ENCODE peak calls at places on chromosomes 6 and 20, in six cellular contexts. One of them, this sample, is unnamed.

GRCh38 chr6:31538805-31539400 is 2.9 kb downstream of the DDX39B start:
- DNase-seq in cardiac muscle cell: no peak
- DNase-seq in IMR-90: no peak
- DNase-seq in A549: no peak
- DNase-seq in Peyer's patch: no peak
- DNase-seq in neural progenitor cell: no peak
- DNase-seq in this sample: no peak

GRCh38 chr6:132063738-132064137 is 112.6 kb upstream of the CCN2 start:
- DNase-seq in cardiac muscle cell: no peak
- DNase-seq in IMR-90: peak; percentile 85
- DNase-seq in A549: peak; percentile 73
- DNase-seq in Peyer's patch: no peak
- DNase-seq in neural progenitor cell: no peak
- DNase-seq in this sample: no peak

GRCh38 chr20:61436674-61437279 is 184.7 kb downstream of the CDH4 start:
- DNase-seq in cardiac muscle cell: peak; percentile 51
- DNase-seq in IMR-90: peak; percentile 58
- DNase-seq in A549: peak; percentile 32
- DNase-seq in Peyer's patch: no peak
- DNase-seq in neural progenitor cell: peak; percentile 94
- DNase-seq in this sample: no peak

GRCh38 chr6:29705389-29706231 is 17.6 kb upstream of the HLA-F start:
- DNase-seq in cardiac muscle cell: peak; percentile 69
- DNase-seq in IMR-90: peak; percentile 53
- DNase-seq in A549: peak; percentile 38
- DNase-seq in Peyer's patch: no peak
- DNase-seq in neural progenitor cell: peak; percentile 58
- DNase-seq in this sample: no peak

GRCh38 chr6:160275511-160276003 is 16.9 kb upstream of the SLC22A2 start:
- DNase-seq in cardiac muscle cell: no peak
- DNase-seq in IMR-90: no peak
- DNase-seq in A549: no peak
- DNase-seq in Peyer's patch: no peak
- DNase-seq in neural progenitor cell: no peak
- DNase-seq in this sample: no peak

GRCh38 chr20:33091147-33091546 is 11.7 kb downstream of the BPIFB4 start:
- DNase-seq in cardiac muscle cell: no peak
- DNase-seq in IMR-90: no peak
- DNase-seq in A549: no peak
- DNase-seq in Peyer's patch: no peak
- DNase-seq in neural progenitor cell: no peak
- DNase-seq in this sample: no peak

GRCh38 chr6:141484726-141485125 is 648.0 kb upstream of the GJE1 start:
- DNase-seq in cardiac muscle cell: no peak
- DNase-seq in IMR-90: peak; percentile 47
- DNase-seq in A549: no peak
- DNase-seq in Peyer's patch: peak; percentile 61
- DNase-seq in neural progenitor cell: no peak
- DNase-seq in this sample: no peak

GRCh38 chr20:58752565-58752964 is 60.0 kb downstream of the NPEPL1 start:
- DNase-seq in cardiac muscle cell: no peak
- DNase-seq in IMR-90: no peak
- DNase-seq in A549: no peak
- DNase-seq in Peyer's patch: no peak
- DNase-seq in neural progenitor cell: no peak
- DNase-seq in this sample: no peak

GRCh38 chr6:34154668-34155447 is 9.0 kb upstream of the GRM4 start:
- DNase-seq in cardiac muscle cell: peak; percentile 75
- DNase-seq in IMR-90: peak; percentile 26
- DNase-seq in A549: peak; percentile 22
- DNase-seq in Peyer's patch: peak; percentile 32
- DNase-seq in neural progenitor cell: peak; percentile 87
- DNase-seq in this sample: peak; percentile 74

GRCh38 chr6:40163924-40164323 is 229.7 kb upstream of the MOCS1 start:
- DNase-seq in cardiac muscle cell: no peak
- DNase-seq in IMR-90: no peak
- DNase-seq in A549: no peak
- DNase-seq in Peyer's patch: no peak
- DNase-seq in neural progenitor cell: no peak
- DNase-seq in this sample: no peak

GRCh38 chr6:156953478-156954146 is 176.4 kb downstream of the ARID1B start:
- DNase-seq in cardiac muscle cell: peak; percentile 83
- DNase-seq in IMR-90: peak; percentile 99
- DNase-seq in A549: peak; percentile 91
- DNase-seq in Peyer's patch: no peak
- DNase-seq in neural progenitor cell: peak; percentile 85
- DNase-seq in this sample: no peak

GRCh38 chr6:34601706-34602105 is 45.6 kb upstream of the SPDEF start:
- DNase-seq in cardiac muscle cell: no peak
- DNase-seq in IMR-90: no peak
- DNase-seq in A549: no peak
- DNase-seq in Peyer's patch: no peak
- DNase-seq in neural progenitor cell: peak; percentile 35
- DNase-seq in this sample: no peak

GRCh38 chr6:156902782-156903181 is 125.6 kb downstream of the ARID1B start:
- DNase-seq in cardiac muscle cell: no peak
- DNase-seq in IMR-90: no peak
- DNase-seq in A549: no peak
- DNase-seq in Peyer's patch: no peak
- DNase-seq in neural progenitor cell: no peak
- DNase-seq in this sample: no peak

GRCh38 chr20:49281913-49282467 is 4.1 kb upstream of the ZNFX1 start:
- DNase-seq in cardiac muscle cell: no peak
- DNase-seq in IMR-90: no peak
- DNase-seq in A549: no peak
- DNase-seq in Peyer's patch: no peak
- DNase-seq in neural progenitor cell: no peak
- DNase-seq in this sample: no peak

GRCh38 chr6:1027109-1027794 is 284.6 kb upstream of the FOXQ1 start:
- DNase-seq in cardiac muscle cell: no peak
- DNase-seq in IMR-90: peak; percentile 79
- DNase-seq in A549: peak; percentile 12
- DNase-seq in Peyer's patch: no peak
- DNase-seq in neural progenitor cell: no peak
- DNase-seq in this sample: no peak

GRCh38 chr6:116902634-116903033 is 25.6 kb downstream of the RFX6 start:
- DNase-seq in cardiac muscle cell: no peak
- DNase-seq in IMR-90: no peak
- DNase-seq in A549: no peak
- DNase-seq in Peyer's patch: no peak
- DNase-seq in neural progenitor cell: no peak
- DNase-seq in this sample: no peak

GRCh38 chr20:11207749-11208502 is 534.1 kb upstream of the JAG1 start:
- DNase-seq in cardiac muscle cell: no peak
- DNase-seq in IMR-90: peak; percentile 44
- DNase-seq in A549: peak; percentile 98
- DNase-seq in Peyer's patch: no peak
- DNase-seq in neural progenitor cell: no peak
- DNase-seq in this sample: no peak

GRCh38 chr6:72748759-72749158 is 126.9 kb downstream of the KCNQ5 start:
- DNase-seq in cardiac muscle cell: no peak
- DNase-seq in IMR-90: peak; percentile 84
- DNase-seq in A549: peak; percentile 1
- DNase-seq in Peyer's patch: no peak
- DNase-seq in neural progenitor cell: no peak
- DNase-seq in this sample: no peak

GRCh38 chr20:64112691-64113443 is 5.5 kb upstream of the NPBWR2 start:
- DNase-seq in cardiac muscle cell: no peak
- DNase-seq in IMR-90: no peak
- DNase-seq in A549: no peak
- DNase-seq in Peyer's patch: peak; percentile 9
- DNase-seq in neural progenitor cell: no peak
- DNase-seq in this sample: no peak

GRCh38 chr6:53746442-53747103 is 48.2 kb upstream of the LRRC1 start:
- DNase-seq in cardiac muscle cell: no peak
- DNase-seq in IMR-90: no peak
- DNase-seq in A549: no peak
- DNase-seq in Peyer's patch: no peak
- DNase-seq in neural progenitor cell: peak; percentile 10
- DNase-seq in this sample: no peak

GRCh38 chr6:25478973-25479372 is 173.0 kb upstream of the SCGN start:
- DNase-seq in cardiac muscle cell: no peak
- DNase-seq in IMR-90: no peak
- DNase-seq in A549: no peak
- DNase-seq in Peyer's patch: no peak
- DNase-seq in neural progenitor cell: no peak
- DNase-seq in this sample: no peak

GRCh38 chr6:39068391-39068790 is 19.8 kb downstream of the GLP1R start:
- DNase-seq in cardiac muscle cell: no peak
- DNase-seq in IMR-90: no peak
- DNase-seq in A549: no peak
- DNase-seq in Peyer's patch: no peak
- DNase-seq in neural progenitor cell: no peak
- DNase-seq in this sample: no peak

GRCh38 chr20:36269507-36269906 is 33.2 kb downstream of the AAR2 start:
- DNase-seq in cardiac muscle cell: no peak
- DNase-seq in IMR-90: no peak
- DNase-seq in A549: no peak
- DNase-seq in Peyer's patch: no peak
- DNase-seq in neural progenitor cell: no peak
- DNase-seq in this sample: no peak

GRCh38 chr20:36267605-36268500 is 31.6 kb downstream of the AAR2 start:
- DNase-seq in cardiac muscle cell: no peak
- DNase-seq in IMR-90: no peak
- DNase-seq in A549: no peak
- DNase-seq in Peyer's patch: no peak
- DNase-seq in neural progenitor cell: no peak
- DNase-seq in this sample: no peak

GRCh38 chr20:36270744-36271638 is 34.7 kb downstream of the AAR2 start:
- DNase-seq in cardiac muscle cell: no peak
- DNase-seq in IMR-90: no peak
- DNase-seq in A549: no peak
- DNase-seq in Peyer's patch: no peak
- DNase-seq in neural progenitor cell: no peak
- DNase-seq in this sample: no peak

GRCh38 chr20:36266189-36266588 is 29.9 kb downstream of the AAR2 start:
- DNase-seq in cardiac muscle cell: no peak
- DNase-seq in IMR-90: no peak
- DNase-seq in A549: no peak
- DNase-seq in Peyer's patch: no peak
- DNase-seq in neural progenitor cell: no peak
- DNase-seq in this sample: no peak

GRCh38 chr20:36268501-36269342 is 32.4 kb downstream of the AAR2 start:
- DNase-seq in cardiac muscle cell: peak; percentile 25
- DNase-seq in IMR-90: no peak
- DNase-seq in A549: no peak
- DNase-seq in Peyer's patch: no peak
- DNase-seq in neural progenitor cell: peak; percentile 65
- DNase-seq in this sample: no peak
- TF ChIP-seq CTCF in cardiac muscle cell: no peak
- TF ChIP-seq CTCF in IMR-90: no peak
- TF ChIP-seq CTCF in A549: no peak
- TF ChIP-seq CTCF in Peyer's patch: no peak
- TF ChIP-seq CTCF in neural progenitor cell: no peak
- TF ChIP-seq CTCF in this sample: no peak

DNA sequence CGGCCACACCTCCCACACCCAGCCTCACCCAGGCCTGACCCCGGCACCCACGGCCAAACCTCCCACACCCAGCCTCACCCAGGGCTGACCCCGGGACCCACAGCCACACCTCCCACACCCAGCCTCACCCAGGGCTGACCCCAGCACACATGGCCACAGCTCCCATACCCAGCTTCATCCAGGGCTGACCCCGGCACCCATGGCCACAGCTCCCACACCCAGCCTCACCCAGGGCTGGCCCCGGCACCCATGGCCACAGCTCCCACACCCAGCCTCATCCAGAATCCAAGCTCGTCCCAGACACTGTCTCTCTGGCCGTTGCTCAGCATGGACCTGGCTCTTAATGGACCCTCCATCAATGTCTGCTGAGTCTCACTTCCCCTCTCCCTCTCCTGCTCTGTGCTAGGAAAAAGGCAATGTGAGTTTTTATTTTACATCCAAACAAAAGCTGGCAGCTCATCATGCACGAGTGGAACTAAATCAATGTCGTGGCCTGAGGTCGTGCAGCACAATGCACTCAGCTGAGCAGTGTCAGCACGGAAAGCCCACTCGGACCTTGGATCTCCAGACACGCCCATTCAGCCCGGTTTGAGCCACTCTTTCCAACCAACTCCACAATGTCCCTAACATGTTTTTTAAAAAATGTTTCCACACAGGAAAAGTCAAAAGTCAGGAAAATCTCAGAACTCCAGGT is 36.0 kb downstream of the NINL start:
- DNase-seq in cardiac muscle cell: no peak
- DNase-seq in IMR-90: no peak
- DNase-seq in A549: no peak
- DNase-seq in Peyer's patch: no peak
- DNase-seq in neural progenitor cell: no peak
- DNase-seq in this sample: no peak
- TF ChIP-seq CTCF in cardiac muscle cell: no peak
- TF ChIP-seq CTCF in IMR-90: no peak
- TF ChIP-seq CTCF in A549: no peak
- TF ChIP-seq CTCF in Peyer's patch: no peak
- TF ChIP-seq CTCF in neural progenitor cell: no peak
- TF ChIP-seq CTCF in this sample: no peak

GRCh38 chr6:56524891-56525703 is 117.6 kb downstream of the DST start:
- DNase-seq in cardiac muscle cell: no peak
- DNase-seq in IMR-90: peak; percentile 96
- DNase-seq in A549: peak; percentile 9
- DNase-seq in Peyer's patch: no peak
- DNase-seq in neural progenitor cell: no peak
- DNase-seq in this sample: no peak

GRCh38 chr6:56527934-56528333 is 114.8 kb downstream of the DST start:
- DNase-seq in cardiac muscle cell: no peak
- DNase-seq in IMR-90: peak; percentile 46
- DNase-seq in A549: no peak
- DNase-seq in Peyer's patch: no peak
- DNase-seq in neural progenitor cell: no peak
- DNase-seq in this sample: no peak

GRCh38 chr6:56526860-56527544 is 115.7 kb downstream of the DST start:
- DNase-seq in cardiac muscle cell: no peak
- DNase-seq in IMR-90: peak; percentile 66
- DNase-seq in A549: no peak
- DNase-seq in Peyer's patch: no peak
- DNase-seq in neural progenitor cell: no peak
- DNase-seq in this sample: no peak

GRCh38 chr6:56528412-56528841 is 114.3 kb downstream of the DST start:
- DNase-seq in cardiac muscle cell: no peak
- DNase-seq in IMR-90: peak; percentile 100
- DNase-seq in A549: no peak
- DNase-seq in Peyer's patch: no peak
- DNase-seq in neural progenitor cell: no peak
- DNase-seq in this sample: no peak

DNA sequence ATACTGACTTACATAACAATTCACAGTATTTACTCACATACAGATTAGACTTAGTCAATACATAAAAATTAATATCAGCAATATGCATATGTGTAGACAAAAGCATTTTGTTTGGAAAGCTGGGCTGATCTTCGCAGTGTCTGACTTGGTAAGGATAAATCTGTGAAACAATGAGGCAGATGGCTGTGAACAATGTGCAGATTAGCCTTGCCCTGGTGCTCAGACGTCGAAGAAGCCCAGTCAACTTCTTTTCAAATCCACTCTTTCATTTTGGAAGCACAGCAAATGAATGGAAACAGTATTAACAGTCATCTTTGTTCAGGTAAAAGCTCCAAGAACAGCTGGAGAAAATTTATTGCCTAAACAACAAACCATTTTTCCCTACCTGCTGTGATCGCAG is 116.7 kb downstream of the DST start:
- DNase-seq in cardiac muscle cell: no peak
- DNase-seq in IMR-90: no peak
- DNase-seq in A549: no peak
- DNase-seq in Peyer's patch: no peak
- DNase-seq in neural progenitor cell: peak; percentile 71
- DNase-seq in this sample: no peak
- TF ChIP-seq CTCF in cardiac muscle cell: no peak
- TF ChIP-seq CTCF in IMR-90: no peak
- TF ChIP-seq CTCF in A549: no peak
- TF ChIP-seq CTCF in Peyer's patch: no peak
- TF ChIP-seq CTCF in neural progenitor cell: no peak
- TF ChIP-seq CTCF in this sample: no peak

GRCh38 chr6:41652876-41653641 is 14.8 kb downstream of the MDFI start:
- DNase-seq in cardiac muscle cell: no peak
- DNase-seq in IMR-90: peak; percentile 47
- DNase-seq in A549: no peak
- DNase-seq in Peyer's patch: no peak
- DNase-seq in neural progenitor cell: no peak
- DNase-seq in this sample: no peak
- TF ChIP-seq CTCF in cardiac muscle cell: no peak
- TF ChIP-seq CTCF in IMR-90: no peak
- TF ChIP-seq CTCF in A549: no peak
- TF ChIP-seq CTCF in Peyer's patch: no peak
- TF ChIP-seq CTCF in neural progenitor cell: no peak
- TF ChIP-seq CTCF in this sample: no peak

This sample was measured in activated B cell treated with CpG ODN at 0.5 μM for 24 hours.